ENCODE peak calls at places on chromosomes 1 and 21, in five cellular contexts. Z is brain microvascular endothelial cell, I is tibial nerve, H is lower lobe of right lung, X is kidney. Y is an unnamed sample.

GRCh38 chr1:22563671-22564612 is 653 bp downstream of the EPHA8 start:
- DNase-seq in Z (no peak), I (no peak), H (no peak), X (no peak), Y (no peak)

GRCh38 chr21:29658177-29658933 is 281.4 kb downstream of the GRIK1 start:
- DNase-seq in Z (no peak), I (no peak), H (no peak), X (no peak), Y (no peak)

GRCh38 chr1:7587108-7587507 is 184.0 kb upstream of the VAMP3 start:
- DNase-seq in Z (no peak), I (no peak), H (peak), X (peak), Y (no peak)

GRCh38 chr1:1164701-1165451 is 8.8 kb upstream of the TTLL10 start:
- DNase-seq in Z (no peak), I (no peak), H (no peak), X (peak), Y (peak)

GRCh38 chr1:240663160-240663879 is 51.4 kb upstream of the GREM2 start:
- DNase-seq in Z (peak), I (no peak), H (no peak), X (no peak), Y (no peak)

GRCh38 chr21:45560106-45561021 is 18.1 kb upstream of the SLC19A1 start:
- DNase-seq in Z (no peak), I (no peak), H (peak), X (peak), Y (no peak)

GRCh38 chr1:42319871-42320484 is 15.1 kb downstream of the FOXJ3 start:
- DNase-seq in Z (no peak), I (no peak), H (no peak), X (no peak), Y (no peak)

GRCh38 chr1:151946366-151946764 is 37.1 kb upstream of the THEM4 start:
- DNase-seq in Z (no peak), I (no peak), H (no peak), X (no peak), Y (peak)

GRCh38 chr1:22976461-22977243 is 4.0 kb upstream of the LACTBL1 start:
- DNase-seq in Z (peak), I (peak), H (peak), X (peak), Y (peak)

GRCh38 chr1:109652446-109652845 is 3.5 kb upstream of the GSTM4 start:
- DNase-seq in Z (no peak), I (no peak), H (no peak), X (no peak), Y (no peak)

GRCh38 chr21:46457801-46458314 is 833 bp upstream of the DIP2A start:
- DNase-seq in Z (peak), I (peak), H (peak), X (no peak), Y (peak)

GRCh38 chr1:102834688-102835320 is 273.5 kb downstream of the COL11A1 start:
- DNase-seq in Z (peak), I (no peak), H (no peak), X (no peak), Y (peak)

GRCh38 chr1:35571263-35571662 is 1.9 kb upstream of the TFAP2E start:
- DNase-seq in Z (no peak), I (no peak), H (no peak), X (no peak), Y (no peak)

GRCh38 chr1:248837045-248837793 is 805 bp upstream of the ZNF672 start:
- DNase-seq in Z (no peak), I (no peak), H (no peak), X (no peak), Y (no peak)

GRCh38 chr21:46100426-46100825 is 2.5 kb downstream of the COL6A2 start:
- DNase-seq in Z (no peak), I (peak), H (no peak), X (no peak), Y (no peak)

GRCh38 chr21:31420354-31420753 is 76.3 kb upstream of the TIAM1 start:
- DNase-seq in Z (no peak), I (no peak), H (no peak), X (no peak), Y (no peak)

GRCh38 chr21:43716376-43717165 is 2.4 kb upstream of the PDXK start:
- DNase-seq in Z (no peak), I (no peak), H (no peak), X (no peak), Y (no peak)

GRCh38 chr1:111592389-111593361 is 26.9 kb upstream of the RAP1A start:
- DNase-seq in Z (peak), I (peak), H (peak), X (peak), Y (peak)

GRCh38 chr1:175494950-175495349 is 248.4 kb downstream of the TNR start:
- DNase-seq in Z (no peak), I (no peak), H (no peak), X (no peak), Y (no peak)

GRCh38 chr1:109788695-109789521 is 25.2 kb upstream of the EPS8L3 start:
- DNase-seq in Z (no peak), I (no peak), H (peak), X (peak), Y (no peak)

GRCh38 chr1:157154940-157155514 is 16.8 kb upstream of the ETV3 start:
- DNase-seq in Z (peak), I (peak), H (peak), X (peak), Y (peak)

GRCh38 chr1:19504796-19505693 is 19.7 kb upstream of the CAPZB start:
- DNase-seq in Z (peak), I (peak), H (no peak), X (no peak), Y (no peak)

GRCh38 chr1:83547903-83548302 is 451.0 kb downstream of the TTLL7 start:
- DNase-seq in Z (no peak), I (no peak), H (no peak), X (no peak), Y (no peak)

GRCh38 chr1:18731148-18731547 is 100.5 kb downstream of the PAX7 start:
- DNase-seq in Z (no peak), I (no peak), H (no peak), X (no peak), Y (no peak)

GRCh38 chr1:58395355-58395754 is 151.2 kb downstream of the OMA1 start:
- DNase-seq in Z (peak), I (no peak), H (no peak), X (no peak), Y (peak)
- H3K27ac ChIP-seq in Z (no peak), I (no peak), H (no peak), X (no peak), Y (no peak)

GRCh38 chr1:203937678-203938330 is 76.4 kb downstream of the SNRPE start:
- DNase-seq in Z (no peak), I (no peak), H (no peak), X (no peak), Y (no peak)
- H3K27ac ChIP-seq in Z (no peak), I (no peak), H (no peak), X (no peak), Y (no peak)

GRCh38 chr1:200302192-200302892 is 107.5 kb downstream of the ZNF281 start:
- DNase-seq in Z (peak), I (no peak), H (peak), X (peak), Y (peak)

GRCh38 chr1:200301152-200301551 is 108.7 kb downstream of the ZNF281 start:
- DNase-seq in Z (no peak), I (no peak), H (no peak), X (no peak), Y (no peak)

GRCh38 chr1:200304146-200304545 is 105.7 kb downstream of the ZNF281 start:
- DNase-seq in Z (no peak), I (no peak), H (no peak), X (no peak), Y (no peak)

GRCh38 chr1:200305806-200306205 is 104.0 kb downstream of the ZNF281 start:
- DNase-seq in Z (no peak), I (no peak), H (no peak), X (no peak), Y (no peak)

DNA sequence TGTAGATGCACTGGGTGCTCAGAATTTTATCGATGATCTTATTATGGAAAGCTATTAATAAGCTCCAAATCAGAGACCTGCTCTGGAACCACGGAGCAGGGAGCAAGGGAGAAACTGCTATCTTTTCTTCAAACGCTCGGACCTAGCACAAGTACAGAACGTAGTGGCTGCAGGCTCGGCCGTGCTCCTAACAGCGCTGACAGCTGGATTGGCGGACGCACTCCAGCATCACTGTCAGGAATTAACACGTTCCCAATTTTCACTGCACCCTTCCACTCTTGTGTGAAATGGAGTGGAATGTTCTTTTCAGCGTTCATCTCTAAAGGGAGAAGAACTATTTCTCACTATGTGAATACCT is 107.0 kb downstream of the ZNF281 start:
- DNase-seq in Z (peak), I (no peak), H (peak), X (peak), Y (no peak)
- H3K27ac ChIP-seq in Z (no peak), I (no peak), H (peak), X (no peak), Y (no peak)

GRCh38 chr1:47031585-47031984 is 8.1 kb downstream of the CYP4X1 start:
- DNase-seq in Z (no peak), I (peak), H (no peak), X (no peak), Y (no peak)

GRCh38 chr1:47024138-47024856 is 828 bp downstream of the CYP4X1 start:
- DNase-seq in Z (no peak), I (no peak), H (no peak), X (no peak), Y (no peak)

GRCh38 chr1:47031059-47031458 is 7.6 kb downstream of the CYP4X1 start:
- DNase-seq in Z (peak), I (peak), H (no peak), X (no peak), Y (peak)

GRCh38 chr1:47030170-47030805 is 6.8 kb downstream of the CYP4X1 start:
- DNase-seq in Z (no peak), I (no peak), H (no peak), X (no peak), Y (no peak)
- H3K27ac ChIP-seq in Z (no peak), I (no peak), H (peak), X (no peak), Y (no peak)

GRCh38 chr1:116376734-116377096 is 3.7 kb downstream of the ATP1A1 start:
- DNase-seq in Z (no peak), I (no peak), H (no peak), X (no peak), Y (no peak)
- H3K27ac ChIP-seq in Z (peak), I (peak), H (peak), X (peak), Y (peak)

DNA sequence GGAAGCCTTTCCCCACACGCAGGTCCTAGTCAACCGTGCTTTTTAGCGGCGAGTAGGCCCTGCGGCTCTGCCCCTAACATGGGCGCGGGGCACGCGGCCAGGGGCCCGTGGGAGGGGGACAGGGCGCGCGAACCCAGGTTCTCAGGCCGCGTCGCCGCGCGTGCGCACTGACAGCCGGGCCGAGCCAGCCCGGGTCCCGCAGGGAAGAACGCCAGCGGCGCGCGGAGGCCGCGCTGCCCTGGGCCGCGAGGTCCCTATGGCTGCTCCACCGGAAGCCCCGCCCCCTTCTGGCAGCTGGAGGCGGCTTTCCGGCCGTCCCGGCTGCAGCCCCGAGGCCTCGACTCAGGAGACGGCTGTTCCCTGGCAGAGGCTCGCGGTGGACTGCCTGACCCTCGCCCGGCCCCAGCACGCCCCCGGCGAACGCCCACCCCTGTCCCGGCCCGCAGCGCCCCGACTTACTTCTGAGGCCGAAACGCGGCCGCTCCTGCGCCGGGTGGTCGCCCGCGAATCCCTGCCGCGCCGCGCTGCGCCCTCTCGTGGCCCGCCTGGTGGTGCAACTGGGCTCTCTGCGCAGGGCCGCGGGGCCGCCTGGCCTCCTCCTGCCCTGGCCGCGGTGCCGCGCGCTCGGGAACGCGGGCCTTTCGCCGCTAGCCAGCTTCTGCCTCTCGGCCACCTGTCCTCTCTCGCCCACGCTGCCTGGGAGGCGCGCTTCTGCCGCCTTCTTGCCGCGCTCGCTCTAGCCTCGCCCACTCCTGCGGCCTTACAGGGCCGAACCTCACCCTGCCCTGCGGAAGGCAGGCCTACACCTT is 16.6 kb upstream of the RIPPLY3 start:
- DNase-seq in Z (peak), I (peak), H (peak), X (peak), Y (peak)
- H3K27ac ChIP-seq in Z (peak), I (peak), H (peak), X (peak), Y (peak)

GRCh38 chr1:204377800-204378608 is 18.3 kb upstream of the PLEKHA6 start:
- DNase-seq in Z (no peak), I (no peak), H (peak), X (peak), Y (no peak)

GRCh38 chr1:204380293-204380831 is 20.6 kb upstream of the PLEKHA6 start:
- DNase-seq in Z (no peak), I (no peak), H (no peak), X (no peak), Y (peak)

GRCh38 chr1:204384636-204385354 is 25.1 kb upstream of the PLEKHA6 start:
- DNase-seq in Z (no peak), I (no peak), H (no peak), X (no peak), Y (peak)

GRCh38 chr1:204382714-204383083 is 23.0 kb upstream of the PLEKHA6 start:
- DNase-seq in Z (no peak), I (no peak), H (no peak), X (no peak), Y (no peak)

DNA sequence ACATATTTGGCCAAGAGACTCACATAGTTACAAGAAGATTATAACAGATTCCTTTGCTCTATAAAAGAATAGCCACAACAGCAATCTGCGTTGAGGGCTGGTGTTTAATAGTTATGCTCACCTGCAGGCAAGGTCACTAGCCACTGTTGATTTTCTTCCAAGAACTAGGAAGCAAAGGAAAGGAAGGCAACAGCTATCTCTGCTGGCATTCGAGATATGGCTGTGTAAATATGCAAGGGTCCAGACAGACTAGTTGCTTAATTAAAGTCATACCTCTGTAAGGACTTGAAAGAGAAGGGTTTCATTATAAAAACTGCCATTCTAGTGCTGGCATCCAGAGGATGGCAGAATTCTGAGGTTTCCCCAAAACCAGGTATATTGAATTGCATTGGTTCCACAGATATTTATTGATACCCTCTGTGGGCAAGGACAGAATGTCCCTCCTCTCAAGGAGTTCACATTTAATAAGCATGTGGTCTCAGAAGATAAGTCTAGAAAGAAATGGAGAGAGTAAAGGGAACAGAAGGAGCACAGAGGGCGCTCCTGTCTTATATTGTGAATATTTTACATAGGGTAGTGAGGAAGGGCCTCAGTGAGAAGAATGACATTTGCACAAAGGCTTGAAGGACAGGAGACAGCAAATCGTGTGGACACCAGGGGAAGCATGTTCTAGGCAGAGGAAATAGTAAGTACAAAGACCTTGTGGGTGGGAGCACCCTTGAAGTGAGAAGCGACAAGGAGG is 23.6 kb upstream of the PLEKHA6 start:
- DNase-seq in Z (no peak), I (no peak), H (no peak), X (no peak), Y (no peak)
- H3K27ac ChIP-seq in Z (no peak), I (no peak), H (no peak), X (no peak), Y (no peak)